ENCODE peak calls at places on chromosomes 11 and 22, in six cellular contexts. One of them, this sample, is unnamed.

GRCh38 chr22:17706451-17706900 is 67.8 kb downstream of the BID start:
- DNase-seq in SK-N-SH: peak
- DNase-seq in GM12878: peak
- DNase-seq in HepG2: peak
- DNase-seq in K562: peak
- DNase-seq in GM12891: peak
- DNase-seq in this sample: peak

GRCh38 chr11:88522624-88523361 is 185.3 kb upstream of the CTSC start:
- DNase-seq in HepG2: no peak
- DNase-seq in K562: no peak
- DNase-seq in SK-N-SH: no peak
- DNase-seq in GM12891: no peak
- DNase-seq in GM12878: no peak
- DNase-seq in this sample: no peak

GRCh38 chr11:128692750-128693578 is 908 bp upstream of the FLI1 start:
- DNase-seq in GM12878: no peak
- DNase-seq in SK-N-SH: peak
- DNase-seq in HepG2: no peak
- DNase-seq in K562: no peak
- DNase-seq in GM12891: peak
- DNase-seq in this sample: peak

GRCh38 chr11:87176044-87176443 is 138.3 kb downstream of the TMEM135 start:
- DNase-seq in GM12891: no peak
- DNase-seq in SK-N-SH: no peak
- DNase-seq in GM12878: no peak
- DNase-seq in HepG2: no peak
- DNase-seq in K562: no peak
- DNase-seq in this sample: no peak

GRCh38 chr11:64355078-64355940 is 3.7 kb upstream of the RPS6KA4 start:
- DNase-seq in SK-N-SH: peak
- DNase-seq in GM12878: no peak
- DNase-seq in GM12891: peak
- DNase-seq in K562: peak
- DNase-seq in HepG2: peak
- DNase-seq in this sample: peak

GRCh38 chr11:126853732-126854131 is 146.8 kb downstream of the KIRREL3 start:
- DNase-seq in SK-N-SH: no peak
- DNase-seq in K562: no peak
- DNase-seq in HepG2: no peak
- DNase-seq in GM12878: no peak
- DNase-seq in GM12891: no peak
- DNase-seq in this sample: no peak

GRCh38 chr11:35190804-35191348 is 51.9 kb downstream of the CD44 start:
- DNase-seq in GM12878: no peak
- DNase-seq in K562: no peak
- DNase-seq in SK-N-SH: no peak
- DNase-seq in HepG2: peak
- DNase-seq in GM12891: no peak
- DNase-seq in this sample: no peak

GRCh38 chr11:60873533-60873932 is 6.2 kb downstream of the ZP1 start:
- DNase-seq in GM12891: no peak
- DNase-seq in SK-N-SH: no peak
- DNase-seq in K562: no peak
- DNase-seq in HepG2: no peak
- DNase-seq in GM12878: no peak
- DNase-seq in this sample: no peak

GRCh38 chr11:8095831-8096522 is 15.0 kb downstream of the TUB start:
- DNase-seq in HepG2: no peak
- DNase-seq in SK-N-SH: no peak
- DNase-seq in K562: no peak
- DNase-seq in GM12891: no peak
- DNase-seq in GM12878: no peak
- DNase-seq in this sample: no peak

GRCh38 chr11:30322162-30322561 is 742 bp upstream of the ARL14EP start:
- DNase-seq in HepG2: no peak
- DNase-seq in K562: no peak
- DNase-seq in GM12878: no peak
- DNase-seq in GM12891: no peak
- DNase-seq in SK-N-SH: no peak
- DNase-seq in this sample: no peak

GRCh38 chr22:24582111-24582814 is 10.6 kb downstream of the LRRC75B start:
- DNase-seq in SK-N-SH: no peak
- DNase-seq in GM12878: no peak
- DNase-seq in GM12891: no peak
- DNase-seq in HepG2: no peak
- DNase-seq in K562: no peak
- DNase-seq in this sample: no peak

GRCh38 chr11:862704-863388 is 20.2 kb downstream of the TSPAN4 start:
- DNase-seq in GM12891: no peak
- DNase-seq in SK-N-SH: no peak
- DNase-seq in K562: no peak
- DNase-seq in GM12878: no peak
- DNase-seq in HepG2: no peak
- DNase-seq in this sample: no peak

GRCh38 chr22:46878549-46878948 is 116.1 kb downstream of the TBC1D22A start:
- DNase-seq in HepG2: no peak
- DNase-seq in GM12878: no peak
- DNase-seq in K562: peak
- DNase-seq in GM12891: no peak
- DNase-seq in SK-N-SH: no peak
- DNase-seq in this sample: no peak

GRCh38 chr11:120629407-120629806 is 117.9 kb downstream of the GRIK4 start:
- DNase-seq in SK-N-SH: no peak
- DNase-seq in K562: no peak
- DNase-seq in GM12891: no peak
- DNase-seq in GM12878: no peak
- DNase-seq in HepG2: no peak
- DNase-seq in this sample: no peak

GRCh38 chr11:86592659-86593451 is 79.6 kb downstream of the ME3 start:
- DNase-seq in SK-N-SH: peak
- DNase-seq in GM12878: peak
- DNase-seq in GM12891: peak
- DNase-seq in K562: peak
- DNase-seq in HepG2: peak
- DNase-seq in this sample: peak

GRCh38 chr11:5618807-5619206 is 6.0 kb upstream of the TRIM34 start:
- DNase-seq in GM12878: no peak
- DNase-seq in SK-N-SH: no peak
- DNase-seq in GM12891: no peak
- DNase-seq in K562: no peak
- DNase-seq in HepG2: peak
- DNase-seq in this sample: no peak

GRCh38 chr11:797300-798092 is 585 bp downstream of the SLC25A22 start:
- DNase-seq in SK-N-SH: peak
- DNase-seq in HepG2: peak
- DNase-seq in GM12891: peak
- DNase-seq in GM12878: no peak
- DNase-seq in K562: peak
- DNase-seq in this sample: peak

GRCh38 chr11:123083623-123084029 is 21.7 kb upstream of the HSPA8 start:
- DNase-seq in HepG2: peak
- DNase-seq in K562: peak
- DNase-seq in GM12891: no peak
- DNase-seq in SK-N-SH: peak
- DNase-seq in GM12878: no peak
- DNase-seq in this sample: no peak

GRCh38 chr11:20042025-20042639 is 118.1 kb downstream of the DBX1 start:
- DNase-seq in GM12891: no peak
- DNase-seq in GM12878: no peak
- DNase-seq in SK-N-SH: no peak
- DNase-seq in K562: no peak
- DNase-seq in HepG2: no peak
- DNase-seq in this sample: no peak

GRCh38 chr11:112176077-112176476 is 765 bp downstream of the BCO2 start:
- DNase-seq in K562: no peak
- DNase-seq in GM12878: no peak
- DNase-seq in SK-N-SH: peak
- DNase-seq in GM12891: no peak
- DNase-seq in HepG2: no peak
- DNase-seq in this sample: no peak

GRCh38 chr11:121249039-121249663 is 43.4 kb upstream of the SC5D start:
- DNase-seq in GM12891: peak
- DNase-seq in K562: peak
- DNase-seq in HepG2: peak
- DNase-seq in SK-N-SH: peak
- DNase-seq in GM12878: no peak
- DNase-seq in this sample: peak

GRCh38 chr11:62418733-62419132 is at the start of gene SCGB1A1:
- DNase-seq in SK-N-SH: no peak
- DNase-seq in GM12891: no peak
- DNase-seq in GM12878: no peak
- DNase-seq in K562: no peak
- DNase-seq in HepG2: no peak
- DNase-seq in this sample: no peak

GRCh38 chr11:14075118-14075601 is 112.6 kb downstream of the SPON1 start:
- DNase-seq in GM12891: no peak
- DNase-seq in SK-N-SH: no peak
- DNase-seq in GM12878: no peak
- DNase-seq in HepG2: no peak
- DNase-seq in K562: no peak
- DNase-seq in this sample: no peak

GRCh38 chr22:29310065-29310862 is 3.8 kb downstream of the GAS2L1 start:
- DNase-seq in GM12891: peak
- DNase-seq in SK-N-SH: no peak
- DNase-seq in K562: no peak
- DNase-seq in HepG2: no peak
- DNase-seq in GM12878: no peak
- DNase-seq in this sample: peak

GRCh38 chr11:20110908-20111669 is 49.2 kb downstream of the DBX1 start:
- DNase-seq in SK-N-SH: peak
- DNase-seq in K562: peak
- DNase-seq in GM12878: peak
- DNase-seq in GM12891: peak
- DNase-seq in HepG2: peak
- DNase-seq in this sample: peak

GRCh38 chr11:22037505-22037904 is 155.4 kb upstream of the ANO5 start:
- DNase-seq in GM12891: no peak
- DNase-seq in SK-N-SH: no peak
- DNase-seq in GM12878: no peak
- DNase-seq in K562: no peak
- DNase-seq in HepG2: no peak
- DNase-seq in this sample: no peak

GRCh38 chr22:40261783-40262182 is 84.1 kb downstream of the TNRC6B start:
- DNase-seq in SK-N-SH: no peak
- DNase-seq in GM12878: no peak
- DNase-seq in HepG2: no peak
- DNase-seq in GM12891: no peak
- DNase-seq in K562: no peak
- DNase-seq in this sample: no peak

GRCh38 chr11:121113611-121114010 is 12.6 kb downstream of the TECTA start:
- DNase-seq in SK-N-SH: no peak
- DNase-seq in HepG2: no peak
- DNase-seq in GM12878: no peak
- DNase-seq in K562: no peak
- DNase-seq in GM12891: no peak
- DNase-seq in this sample: no peak

GRCh38 chr11:2346014-2346413 is 31.1 kb upstream of the CD81 start:
- DNase-seq in GM12891: no peak
- DNase-seq in SK-N-SH: no peak
- DNase-seq in HepG2: no peak
- DNase-seq in K562: no peak
- DNase-seq in GM12878: no peak
- DNase-seq in this sample: no peak

GRCh38 chr11:73453562-73453961 is 77.4 kb downstream of the RELT start:
- DNase-seq in SK-N-SH: no peak
- DNase-seq in K562: no peak
- DNase-seq in GM12878: no peak
- DNase-seq in GM12891: no peak
- DNase-seq in HepG2: no peak
- DNase-seq in this sample: no peak
- TF ChIP-seq TAF1 in SK-N-SH: no peak
- TF ChIP-seq TAF1 in K562: no peak
- TF ChIP-seq TAF1 in GM12878: no peak
- TF ChIP-seq TAF1 in GM12891: no peak
- TF ChIP-seq TAF1 in HepG2: no peak
- TF ChIP-seq TAF1 in this sample: no peak

GRCh38 chr11:107078375-107078774 is 60.1 kb upstream of the GUCY1A2 start:
- DNase-seq in GM12891: no peak
- DNase-seq in K562: no peak
- DNase-seq in GM12878: no peak
- DNase-seq in SK-N-SH: no peak
- DNase-seq in HepG2: no peak
- DNase-seq in this sample: no peak
- TF ChIP-seq TAF1 in GM12891: no peak
- TF ChIP-seq TAF1 in K562: no peak
- TF ChIP-seq TAF1 in GM12878: no peak
- TF ChIP-seq TAF1 in SK-N-SH: no peak
- TF ChIP-seq TAF1 in HepG2: no peak
- TF ChIP-seq TAF1 in this sample: no peak

GRCh38 chr11:33701831-33702230 is 1.2 kb upstream of the C11orf91 start:
- DNase-seq in HepG2: no peak
- DNase-seq in SK-N-SH: no peak
- DNase-seq in K562: no peak
- DNase-seq in GM12878: no peak
- DNase-seq in GM12891: no peak
- DNase-seq in this sample: no peak
- TF ChIP-seq TAF1 in HepG2: no peak
- TF ChIP-seq TAF1 in SK-N-SH: no peak
- TF ChIP-seq TAF1 in K562: no peak
- TF ChIP-seq TAF1 in GM12878: no peak
- TF ChIP-seq TAF1 in GM12891: no peak
- TF ChIP-seq TAF1 in this sample: no peak

GRCh38 chr11:117834838-117835443 is 10.4 kb upstream of the FXYD2 start:
- DNase-seq in SK-N-SH: no peak
- DNase-seq in GM12878: no peak
- DNase-seq in HepG2: no peak
- DNase-seq in GM12891: no peak
- DNase-seq in K562: no peak
- DNase-seq in this sample: no peak

GRCh38 chr11:117831661-117832415 is 7.3 kb upstream of the FXYD2 start:
- DNase-seq in SK-N-SH: no peak
- DNase-seq in HepG2: no peak
- DNase-seq in GM12878: no peak
- DNase-seq in GM12891: no peak
- DNase-seq in K562: no peak
- DNase-seq in this sample: no peak

GRCh38 chr11:117832511-117832910 is 8.0 kb upstream of the FXYD2 start:
- DNase-seq in GM12878: no peak
- DNase-seq in HepG2: no peak
- DNase-seq in K562: no peak
- DNase-seq in GM12891: no peak
- DNase-seq in SK-N-SH: no peak
- DNase-seq in this sample: no peak

GRCh38 chr11:117834068-117834810 is 9.7 kb upstream of the FXYD2 start:
- DNase-seq in K562: no peak
- DNase-seq in GM12891: no peak
- DNase-seq in SK-N-SH: no peak
- DNase-seq in HepG2: no peak
- DNase-seq in GM12878: no peak
- DNase-seq in this sample: no peak

DNA sequence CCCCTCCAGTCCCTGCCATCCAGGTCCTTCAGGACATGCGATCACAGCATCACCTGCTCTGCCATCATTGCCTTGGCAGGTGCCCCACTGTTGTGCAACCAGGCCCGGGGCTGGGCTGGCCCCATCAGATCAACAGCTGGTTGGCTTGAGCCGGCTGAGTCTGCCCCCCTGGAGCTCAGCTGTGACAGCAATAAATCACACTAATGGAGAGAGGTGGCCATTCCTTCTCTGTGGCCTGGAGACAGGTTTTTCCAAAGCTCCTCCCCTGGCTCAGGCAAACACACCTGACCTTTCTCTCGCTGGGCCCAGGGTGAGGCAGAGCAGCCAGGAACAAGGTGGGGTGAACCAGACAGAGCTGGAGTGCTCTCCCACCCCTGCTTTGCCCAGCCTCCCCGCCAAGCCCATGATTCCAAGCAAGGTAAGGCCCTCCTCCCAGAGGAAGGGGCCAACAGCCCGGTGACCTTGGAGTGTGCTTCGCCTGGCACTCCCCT is 8.9 kb upstream of the FXYD2 start:
- DNase-seq in GM12891: no peak
- DNase-seq in HepG2: no peak
- DNase-seq in SK-N-SH: peak
- DNase-seq in K562: no peak
- DNase-seq in GM12878: no peak
- DNase-seq in this sample: no peak
- TF ChIP-seq TAF1 in GM12891: no peak
- TF ChIP-seq TAF1 in HepG2: no peak
- TF ChIP-seq TAF1 in SK-N-SH: no peak
- TF ChIP-seq TAF1 in K562: no peak
- TF ChIP-seq TAF1 in GM12878: no peak
- TF ChIP-seq TAF1 in this sample: no peak